ENCODE peak calls at places on chromosome 12, in six cellular contexts. B is T-helper 1 cell, M is GM12865, E is fibroblast of pulmonary artery, P is AG20443, L is GM20000. U is an unnamed sample.

GRCh38 chr12:3236345-3237153 is 159.4 kb downstream of the TSPAN9 start:
- DNase-seq in E (peak), L (no peak), B (no peak), M (peak), P (peak), U (peak)

GRCh38 chr12:94553130-94553519 is 93.5 kb upstream of the CEP83 start:
- DNase-seq in P (no peak), B (no peak), M (no peak), L (no peak), E (peak), U (no peak)

GRCh38 chr12:124939428-124940142 is 25.1 kb upstream of the UBC start:
- DNase-seq in E (peak), P (peak), B (peak), M (peak), L (peak), U (peak)

GRCh38 chr12:57342207-57342691 is 88.6 kb downstream of the R3HDM2 start:
- DNase-seq in L (no peak), M (no peak), P (peak), E (peak), B (no peak), U (no peak)

GRCh38 chr12:6340745-6341438 is 984 bp downstream of the TNFRSF1A start:
- DNase-seq in B (no peak), M (no peak), E (no peak), P (no peak), L (no peak), U (no peak)

GRCh38 chr12:989751-990278 is 1.2 kb upstream of the ERC1 start:
- DNase-seq in P (peak), M (no peak), L (no peak), E (peak), B (no peak), U (peak)

GRCh38 chr12:100675432-100675831 is 101.9 kb downstream of the GAS2L3 start:
- DNase-seq in B (no peak), M (no peak), E (peak), L (no peak), P (no peak), U (no peak)

GRCh38 chr12:123062682-123063426 is 82.4 kb downstream of the ARL6IP4 start:
- DNase-seq in E (peak), P (peak), M (peak), L (no peak), B (no peak), U (peak)

GRCh38 chr12:21301-22189 is 45.0 kb upstream of the IQSEC3 start:
- DNase-seq in B (no peak), L (peak), E (no peak), P (peak), M (peak), U (peak)

GRCh38 chr12:10739157-10740118 is 16.3 kb upstream of the YBX3 start:
- DNase-seq in M (no peak), E (no peak), L (no peak), B (no peak), P (no peak), U (no peak)

GRCh38 chr12:13173537-13173936 is 23.0 kb upstream of the EMP1 start:
- DNase-seq in M (peak), B (no peak), L (peak), E (peak), P (peak), U (no peak)

GRCh38 chr12:5081016-5081415 is 37.3 kb downstream of the KCNA5 start:
- DNase-seq in P (no peak), E (no peak), L (no peak), M (no peak), B (no peak), U (no peak)

GRCh38 chr12:124361074-124361965 is 66.4 kb downstream of the RFLNA start:
- DNase-seq in E (no peak), P (no peak), B (no peak), M (no peak), L (no peak), U (no peak)

GRCh38 chr12:42705863-42706262 is 116.3 kb upstream of the PRICKLE1 start:
- DNase-seq in M (no peak), E (peak), P (peak), L (no peak), B (no peak), U (no peak)

GRCh38 chr12:100608776-100609175 is 35.3 kb downstream of the GAS2L3 start:
- DNase-seq in B (no peak), E (no peak), M (no peak), L (no peak), P (no peak), U (no peak)

GRCh38 chr12:21837847-21838246 is 63.3 kb upstream of the KCNJ8 start:
- DNase-seq in E (no peak), L (no peak), B (no peak), P (no peak), M (no peak), U (no peak)

GRCh38 chr12:100716949-100717732 is 77.4 kb upstream of the ANO4 start:
- DNase-seq in P (peak), M (no peak), E (peak), B (no peak), L (no peak), U (no peak)

GRCh38 chr12:12976366-12976765 is 23.7 kb downstream of the HEBP1 start:
- DNase-seq in P (peak), M (no peak), E (peak), B (no peak), L (no peak), U (no peak)

GRCh38 chr12:48996794-48997718 is 2.1 kb downstream of the DDN start:
- DNase-seq in B (peak), E (peak), M (peak), P (peak), L (peak), U (peak)

GRCh38 chr12:120015313-120015712 is 26.3 kb downstream of the BICDL1 start:
- DNase-seq in M (peak), B (no peak), E (no peak), L (no peak), P (no peak), U (no peak)

GRCh38 chr12:11716794-11717532 is 67.5 kb downstream of the ETV6 start:
- DNase-seq in L (no peak), B (no peak), E (peak), P (no peak), M (no peak), U (no peak)

GRCh38 chr12:124527861-124528561 is 39.4 kb downstream of the NCOR2 start:
- DNase-seq in P (no peak), L (no peak), E (no peak), M (no peak), B (no peak), U (no peak)

GRCh38 chr12:71415336-71416231 is 24.0 kb upstream of the LGR5 start:
- DNase-seq in L (peak), M (peak), B (no peak), E (peak), P (peak), U (peak)

GRCh38 chr12:14219156-14219555 is 146.3 kb upstream of the ATF7IP start:
- DNase-seq in P (no peak), L (no peak), E (no peak), B (no peak), M (no peak), U (no peak)

U was measured in Karpas-422.